ENCODE peak calls at places on chromosome 7, in five cellular contexts. One of them, this sample, is unnamed.

GRCh38 chr7:56099653-56100052 is 6.6 kb downstream of the CHCHD2 start:
- DNase-seq in heart left ventricle: peak
- DNase-seq in hepatic stellate cell: no peak
- DNase-seq in occipital lobe: no peak
- DNase-seq in anterior cingulate cortex: no peak
- DNase-seq in this sample: no peak

GRCh38 chr7:29156798-29157461 is 10.6 kb upstream of the CPVL start:
- DNase-seq in heart left ventricle: no peak
- DNase-seq in hepatic stellate cell: no peak
- DNase-seq in occipital lobe: no peak
- DNase-seq in anterior cingulate cortex: no peak
- DNase-seq in this sample: no peak

GRCh38 chr7:134804351-134804750 is 24.9 kb downstream of the CALD1 start:
- DNase-seq in heart left ventricle: no peak
- DNase-seq in hepatic stellate cell: no peak
- DNase-seq in occipital lobe: no peak
- DNase-seq in anterior cingulate cortex: no peak
- DNase-seq in this sample: no peak

GRCh38 chr7:146129296-146129695 is 12.7 kb downstream of the CNTNAP2 start:
- DNase-seq in heart left ventricle: no peak
- DNase-seq in hepatic stellate cell: no peak
- DNase-seq in occipital lobe: no peak
- DNase-seq in anterior cingulate cortex: no peak
- DNase-seq in this sample: no peak

GRCh38 chr7:157901166-157901565 is 564.4 kb downstream of the DNAJB6 start:
- DNase-seq in heart left ventricle: no peak
- DNase-seq in hepatic stellate cell: no peak
- DNase-seq in occipital lobe: no peak
- DNase-seq in anterior cingulate cortex: no peak
- DNase-seq in this sample: no peak

GRCh38 chr7:105016083-105017075 is 2.4 kb downstream of the KMT2E start:
- DNase-seq in heart left ventricle: no peak
- DNase-seq in hepatic stellate cell: no peak
- DNase-seq in occipital lobe: no peak
- DNase-seq in anterior cingulate cortex: no peak
- DNase-seq in this sample: no peak

GRCh38 chr7:107914834-107915233 is 23.9 kb downstream of the DLD start:
- DNase-seq in heart left ventricle: no peak
- DNase-seq in hepatic stellate cell: no peak
- DNase-seq in occipital lobe: no peak
- DNase-seq in anterior cingulate cortex: no peak
- DNase-seq in this sample: no peak

GRCh38 chr7:16086743-16087142 is 334.6 kb downstream of the CRPPA start:
- DNase-seq in heart left ventricle: no peak
- DNase-seq in hepatic stellate cell: no peak
- DNase-seq in occipital lobe: no peak
- DNase-seq in anterior cingulate cortex: no peak
- DNase-seq in this sample: no peak

GRCh38 chr7:128759274-128759673 is 16.3 kb downstream of the OPN1SW start:
- DNase-seq in heart left ventricle: no peak
- DNase-seq in hepatic stellate cell: no peak
- DNase-seq in occipital lobe: no peak
- DNase-seq in anterior cingulate cortex: no peak
- DNase-seq in this sample: no peak

GRCh38 chr7:31432166-31432565 is 81.7 kb upstream of the ITPRID1 start:
- DNase-seq in heart left ventricle: no peak
- DNase-seq in hepatic stellate cell: no peak
- DNase-seq in occipital lobe: no peak
- DNase-seq in anterior cingulate cortex: no peak
- DNase-seq in this sample: no peak

GRCh38 chr7:149669121-149669818 is 104.1 kb downstream of the ZNF467 start:
- DNase-seq in heart left ventricle: no peak
- DNase-seq in hepatic stellate cell: no peak
- DNase-seq in occipital lobe: no peak
- DNase-seq in anterior cingulate cortex: no peak
- DNase-seq in this sample: no peak

GRCh38 chr7:128876127-128876526 is 13.5 kb downstream of the ATP6V1F start:
- DNase-seq in heart left ventricle: no peak
- DNase-seq in hepatic stellate cell: no peak
- DNase-seq in occipital lobe: no peak
- DNase-seq in anterior cingulate cortex: no peak
- DNase-seq in this sample: no peak

GRCh38 chr7:40680657-40681056 is 545.9 kb downstream of the SUGCT start:
- DNase-seq in heart left ventricle: no peak
- DNase-seq in hepatic stellate cell: peak
- DNase-seq in occipital lobe: no peak
- DNase-seq in anterior cingulate cortex: no peak
- DNase-seq in this sample: no peak

GRCh38 chr7:112199672-112200071 is 6.5 kb downstream of the DOCK4 start:
- DNase-seq in heart left ventricle: no peak
- DNase-seq in hepatic stellate cell: no peak
- DNase-seq in occipital lobe: no peak
- DNase-seq in anterior cingulate cortex: no peak
- DNase-seq in this sample: no peak

GRCh38 chr7:29327455-29327854 is 132.9 kb downstream of the CHN2 start:
- DNase-seq in heart left ventricle: no peak
- DNase-seq in hepatic stellate cell: no peak
- DNase-seq in occipital lobe: no peak
- DNase-seq in anterior cingulate cortex: no peak
- DNase-seq in this sample: no peak

GRCh38 chr7:51067757-51068156 is 248.9 kb downstream of the COBL start:
- DNase-seq in heart left ventricle: peak
- DNase-seq in hepatic stellate cell: peak
- DNase-seq in occipital lobe: no peak
- DNase-seq in anterior cingulate cortex: no peak
- DNase-seq in this sample: peak

GRCh38 chr7:98922392-98923107 is 44.2 kb downstream of the TRRAP start:
- DNase-seq in heart left ventricle: no peak
- DNase-seq in hepatic stellate cell: no peak
- DNase-seq in occipital lobe: no peak
- DNase-seq in anterior cingulate cortex: no peak
- DNase-seq in this sample: no peak

GRCh38 chr7:6153646-6154541 is 118.5 kb downstream of the CYTH3 start:
- DNase-seq in heart left ventricle: no peak
- DNase-seq in hepatic stellate cell: no peak
- DNase-seq in occipital lobe: no peak
- DNase-seq in anterior cingulate cortex: no peak
- DNase-seq in this sample: no peak

GRCh38 chr7:155796381-155797261 is 15.6 kb downstream of the SHH start:
- DNase-seq in heart left ventricle: peak
- DNase-seq in hepatic stellate cell: peak
- DNase-seq in occipital lobe: no peak
- DNase-seq in anterior cingulate cortex: no peak
- DNase-seq in this sample: peak

GRCh38 chr7:27101188-27101905 is 1.1 kb downstream of the HOXA2 start:
- DNase-seq in heart left ventricle: no peak
- DNase-seq in hepatic stellate cell: no peak
- DNase-seq in occipital lobe: no peak
- DNase-seq in anterior cingulate cortex: no peak
- DNase-seq in this sample: no peak

GRCh38 chr7:20236043-20236442 is 18.9 kb upstream of the MACC1 start:
- DNase-seq in heart left ventricle: no peak
- DNase-seq in hepatic stellate cell: no peak
- DNase-seq in occipital lobe: no peak
- DNase-seq in anterior cingulate cortex: no peak
- DNase-seq in this sample: no peak

GRCh38 chr7:144024213-144024612 is 24.1 kb downstream of the OR6B1 start:
- DNase-seq in heart left ventricle: no peak
- DNase-seq in hepatic stellate cell: no peak
- DNase-seq in occipital lobe: no peak
- DNase-seq in anterior cingulate cortex: no peak
- DNase-seq in this sample: no peak

GRCh38 chr7:82517059-82517458 is 73.5 kb upstream of the CACNA2D1 start:
- DNase-seq in heart left ventricle: no peak
- DNase-seq in hepatic stellate cell: no peak
- DNase-seq in occipital lobe: no peak
- DNase-seq in anterior cingulate cortex: no peak
- DNase-seq in this sample: no peak

GRCh38 chr7:42315631-42316030 is 78.6 kb upstream of the GLI3 start:
- DNase-seq in heart left ventricle: no peak
- DNase-seq in hepatic stellate cell: no peak
- DNase-seq in occipital lobe: no peak
- DNase-seq in anterior cingulate cortex: no peak
- DNase-seq in this sample: no peak

GRCh38 chr7:24284699-24285506 is 913 bp downstream of the NPY start:
- DNase-seq in heart left ventricle: peak
- DNase-seq in hepatic stellate cell: no peak
- DNase-seq in occipital lobe: no peak
- DNase-seq in anterior cingulate cortex: no peak
- DNase-seq in this sample: no peak

GRCh38 chr7:28309684-28310083 is 102.6 kb upstream of the CREB5 start:
- DNase-seq in heart left ventricle: no peak
- DNase-seq in hepatic stellate cell: no peak
- DNase-seq in occipital lobe: no peak
- DNase-seq in anterior cingulate cortex: no peak
- DNase-seq in this sample: no peak

GRCh38 chr7:110975476-110975875 is 115.5 kb upstream of the LRRN3 start:
- DNase-seq in heart left ventricle: no peak
- DNase-seq in hepatic stellate cell: no peak
- DNase-seq in occipital lobe: no peak
- DNase-seq in anterior cingulate cortex: no peak
- DNase-seq in this sample: no peak

GRCh38 chr7:155351120-155351870 is 53.6 kb downstream of the INSIG1 start:
- DNase-seq in heart left ventricle: no peak
- DNase-seq in hepatic stellate cell: no peak
- DNase-seq in occipital lobe: no peak
- DNase-seq in anterior cingulate cortex: no peak
- DNase-seq in this sample: peak

GRCh38 chr7:128353189-128353588 is 8.3 kb downstream of the PRRT4 start:
- DNase-seq in heart left ventricle: no peak
- DNase-seq in hepatic stellate cell: no peak
- DNase-seq in occipital lobe: no peak
- DNase-seq in anterior cingulate cortex: no peak
- DNase-seq in this sample: no peak

GRCh38 chr7:3730271-3730670 is 429.2 kb downstream of the SDK1 start:
- DNase-seq in heart left ventricle: no peak
- DNase-seq in hepatic stellate cell: no peak
- DNase-seq in occipital lobe: no peak
- DNase-seq in anterior cingulate cortex: no peak
- DNase-seq in this sample: no peak

GRCh38 chr7:142554555-142555532 is 194.4 kb upstream of the PRSS1 start:
- DNase-seq in heart left ventricle: no peak
- DNase-seq in hepatic stellate cell: no peak
- DNase-seq in occipital lobe: no peak
- DNase-seq in anterior cingulate cortex: no peak
- DNase-seq in this sample: no peak

GRCh38 chr7:48147078-48147591 is 24.1 kb upstream of the ABCA13 start:
- DNase-seq in heart left ventricle: no peak
- DNase-seq in hepatic stellate cell: no peak
- DNase-seq in occipital lobe: no peak
- DNase-seq in anterior cingulate cortex: no peak
- DNase-seq in this sample: no peak

GRCh38 chr7:98733036-98733435 is 116.0 kb downstream of the NPTX2 start:
- DNase-seq in heart left ventricle: no peak
- DNase-seq in hepatic stellate cell: peak
- DNase-seq in occipital lobe: no peak
- DNase-seq in anterior cingulate cortex: no peak
- DNase-seq in this sample: no peak

GRCh38 chr7:155839461-155839860 is 27.2 kb upstream of the SHH start:
- DNase-seq in heart left ventricle: peak
- DNase-seq in hepatic stellate cell: no peak
- DNase-seq in occipital lobe: no peak
- DNase-seq in anterior cingulate cortex: no peak
- DNase-seq in this sample: no peak

GRCh38 chr7:16563281-16564022 is 36.8 kb downstream of the LRRC72 start:
- DNase-seq in heart left ventricle: no peak
- DNase-seq in hepatic stellate cell: peak
- DNase-seq in occipital lobe: no peak
- DNase-seq in anterior cingulate cortex: no peak
- DNase-seq in this sample: no peak

GRCh38 chr7:22346383-22347107 is 10.4 kb downstream of the RAPGEF5 start:
- DNase-seq in heart left ventricle: no peak
- DNase-seq in hepatic stellate cell: no peak
- DNase-seq in occipital lobe: no peak
- DNase-seq in anterior cingulate cortex: no peak
- DNase-seq in this sample: no peak

GRCh38 chr7:143013897-143014296 is 13.0 kb downstream of the OR9A2 start:
- DNase-seq in heart left ventricle: no peak
- DNase-seq in hepatic stellate cell: peak
- DNase-seq in occipital lobe: no peak
- DNase-seq in anterior cingulate cortex: no peak
- DNase-seq in this sample: no peak

This sample was measured in omental fat pad.